ENCODE peak calls at places on chromosomes 3 and 15, in seven cellular contexts. Z is tibial artery, E is keratinocyte, V is psoas muscle, M is SJSA1, S is body of pancreas, C is osteoblast. O is an unnamed sample.

GRCh38 chr3:193996641-193997089 is 139.3 kb upstream of the HES1 start:
- DNase-seq in M (no peak), E (no peak), C (no peak), S (no peak), Z (no peak), V (no peak), O (no peak)

GRCh38 chr15:80342148-80342547 is 62.0 kb upstream of the ARNT2 start:
- DNase-seq in V (no peak), Z (no peak), M (no peak), E (no peak), C (no peak), S (no peak), O (no peak)

GRCh38 chr15:35740761-35741160 is 194.8 kb upstream of the DPH6 start:
- DNase-seq in S (no peak), C (no peak), Z (no peak), V (no peak), E (no peak), M (no peak), O (no peak)

GRCh38 chr15:39434126-39434525 is 146.8 kb upstream of the THBS1 start:
- DNase-seq in Z (no peak), M (no peak), C (no peak), V (no peak), E (no peak), S (no peak), O (no peak)

GRCh38 chr3:50333744-50334328 is 5.8 kb upstream of the TUSC2 start:
- DNase-seq in V (peak; percentile 71), C (peak; percentile 97), S (no peak), Z (peak; percentile 59), E (no peak), M (no peak), O (peak; percentile 81)

GRCh38 chr3:129481783-129482332 is 41.8 kb downstream of the IFT122 start:
- DNase-seq in E (peak; percentile 35), C (peak; percentile 74), V (peak; percentile 76), S (peak; percentile 19), Z (peak; percentile 73), M (no peak), O (peak; percentile 89)

GRCh38 chr3:52518723-52519444 is 14.8 kb downstream of the NT5DC2 start:
- DNase-seq in V (peak; percentile 76), E (no peak), Z (no peak), M (no peak), C (peak; percentile 91), S (no peak), O (no peak)

GRCh38 chr3:46280105-46280797 is 38.0 kb downstream of the CCR3 start:
- DNase-seq in V (no peak), S (peak; percentile 26), Z (no peak), M (peak; percentile 15), E (peak; percentile 54), C (no peak), O (no peak)

GRCh38 chr3:157531301-157531660 is 28.1 kb upstream of the VEPH1 start:
- DNase-seq in M (no peak), C (no peak), E (no peak), S (no peak), Z (no peak), V (no peak), O (no peak)

GRCh38 chr15:78979456-78980320 is 34.8 kb upstream of the CTSH start:
- DNase-seq in C (peak; percentile 90), M (peak; percentile 48), E (peak; percentile 49), V (no peak), S (peak; percentile 84), Z (peak; percentile 38), O (peak; percentile 68)

GRCh38 chr3:60178931-60179653 is 1072.2 kb downstream of the FHIT start:
- DNase-seq in M (no peak), V (no peak), E (no peak), Z (no peak), C (no peak), S (no peak), O (no peak)

GRCh38 chr3:17645074-17645698 is 97.2 kb downstream of the TBC1D5 start:
- DNase-seq in C (no peak), Z (no peak), S (peak; percentile 66), M (peak; percentile 26), V (no peak), E (no peak), O (no peak)

GRCh38 chr15:29911705-29912104 is 89.4 kb upstream of the TJP1 start:
- DNase-seq in M (no peak), Z (no peak), C (no peak), V (no peak), S (no peak), E (no peak), O (no peak)

GRCh38 chr15:79682285-79682684 is 214.5 kb downstream of the MTHFS start:
- DNase-seq in S (peak; percentile 41), M (peak; percentile 31), C (peak; percentile 86), Z (no peak), E (no peak), V (no peak), O (peak; percentile 59)

GRCh38 chr3:27575509-27575908 is 91.3 kb upstream of the SLC4A7 start:
- DNase-seq in C (no peak), E (no peak), Z (no peak), M (no peak), S (no peak), V (no peak), O (no peak)

GRCh38 chr3:111859974-111860859 is 1.2 kb downstream of the PHLDB2 start:
- DNase-seq in S (peak; percentile 84), E (no peak), Z (peak; percentile 87), C (peak; percentile 79), M (peak; percentile 86), V (peak; percentile 78), O (peak; percentile 73)

GRCh38 chr3:111862974-111863373 is 3.9 kb downstream of the PHLDB2 start:
- DNase-seq in S (no peak), Z (no peak), V (no peak), M (no peak), E (no peak), C (no peak), O (no peak)

GRCh38 chr3:111863942-111864341 is 4.9 kb downstream of the PHLDB2 start:
- DNase-seq in Z (no peak), M (no peak), E (no peak), C (peak; percentile 63), V (no peak), S (no peak), O (no peak)

GRCh38 chr3:111861396-111861795 is 2.3 kb downstream of the PHLDB2 start:
- DNase-seq in C (peak; percentile 52), M (no peak), E (no peak), V (no peak), Z (no peak), S (no peak), O (no peak)

GRCh38 chr3:111862415-111862814 is 3.4 kb downstream of the PHLDB2 start:
- DNase-seq in Z (no peak), E (no peak), S (no peak), C (no peak), M (no peak), V (no peak), O (no peak)
- H3K4me1 ChIP-seq in Z (peaks cover 46% of the 10 kb centered on the region), E (peaks cover 47% of the 10 kb centered on the region), S (peaks cover 47% of the 10 kb centered on the region), C (peaks cover 43% of the 10 kb centered on the region), M (peaks cover 50% of the 10 kb centered on the region), V (no peaks in the 10 kb centered on the region), O (peaks cover 14% of the 10 kb centered on the region)

DNA sequence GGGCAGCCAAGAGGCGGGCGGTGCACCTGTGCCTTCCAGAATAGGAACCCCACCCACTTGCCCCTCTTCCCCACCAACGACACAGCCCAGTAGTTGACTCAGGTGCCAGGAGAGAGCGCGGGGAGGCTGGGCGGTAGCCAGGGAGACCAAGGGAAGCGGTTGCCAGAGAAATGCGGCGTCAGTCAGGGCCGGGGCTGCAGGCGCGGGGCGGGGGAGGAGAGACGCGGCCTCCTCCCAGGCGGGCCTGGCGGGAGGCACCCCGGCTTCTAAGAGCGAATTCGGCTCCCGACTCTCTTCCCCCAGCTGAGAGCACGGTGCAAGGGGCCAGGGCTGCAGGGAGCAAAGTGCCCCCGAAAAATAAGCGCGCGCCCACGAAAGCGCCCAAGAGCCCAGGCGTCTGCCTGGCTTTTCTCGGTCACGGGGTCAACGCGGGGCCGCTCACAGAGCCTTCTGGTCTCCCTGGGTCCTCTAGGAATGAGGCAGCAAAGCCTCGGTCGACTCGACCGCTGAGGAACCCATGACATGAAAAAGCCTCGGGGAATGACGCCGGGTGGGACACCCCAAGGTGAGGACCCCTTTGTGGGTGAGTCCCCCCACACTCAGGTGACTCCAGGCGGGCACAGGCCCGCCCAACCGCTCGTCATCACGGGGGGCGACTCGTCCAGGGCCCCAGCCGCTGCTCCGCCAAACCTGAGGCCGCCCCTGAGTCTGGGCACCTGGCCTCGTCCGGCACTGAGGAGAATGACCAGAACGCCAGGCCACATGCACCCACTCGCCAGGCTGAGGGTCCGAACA is 716 bp downstream of the CPEB1 start:
- DNase-seq in C (no peak), Z (no peak), E (no peak), S (peak; percentile 38), M (no peak), V (peak; percentile 53), O (peak; percentile 55)
- H3K27me3 ChIP-seq in C (peaks cover 53% of the 10 kb centered on the region), Z (peaks cover 36% of the 10 kb centered on the region), E (peaks cover 59% of the 10 kb centered on the region), S (no peaks in the 10 kb centered on the region), M (peaks cover 24% of the 10 kb centered on the region), V (peaks cover 86% of the 10 kb centered on the region), O (no peaks in the 10 kb centered on the region)

GRCh38 chr3:171270541-171270940 is 189.7 kb downstream of the TNIK start:
- DNase-seq in V (no peak), Z (no peak), M (no peak), C (no peak), S (no peak), E (no peak), O (no peak)

GRCh38 chr3:171268677-171269076 is 191.5 kb downstream of the TNIK start:
- DNase-seq in C (no peak), E (no peak), V (no peak), M (no peak), Z (no peak), S (no peak), O (no peak)

GRCh38 chr3:171267089-171267488 is 193.1 kb downstream of the TNIK start:
- DNase-seq in S (no peak), Z (no peak), V (no peak), C (no peak), E (no peak), M (no peak), O (no peak)

GRCh38 chr3:171266034-171266805 is 194.0 kb downstream of the TNIK start:
- DNase-seq in V (no peak), M (no peak), E (no peak), C (no peak), Z (no peak), S (no peak), O (no peak)

GRCh38 chr3:171269557-171269956 is 190.6 kb downstream of the TNIK start:
- DNase-seq in Z (no peak), M (no peak), C (no peak), V (no peak), S (no peak), E (no peak), O (no peak)
- H3K4me1 ChIP-seq in Z (peaks cover 12% of the 10 kb centered on the region), M (no peaks in the 10 kb centered on the region), C (no peaks in the 10 kb centered on the region), V (peaks cover 36% of the 10 kb centered on the region), S (peaks cover 10% of the 10 kb centered on the region), E (no peaks in the 10 kb centered on the region), O (peaks cover 4% of the 10 kb centered on the region)

DNA sequence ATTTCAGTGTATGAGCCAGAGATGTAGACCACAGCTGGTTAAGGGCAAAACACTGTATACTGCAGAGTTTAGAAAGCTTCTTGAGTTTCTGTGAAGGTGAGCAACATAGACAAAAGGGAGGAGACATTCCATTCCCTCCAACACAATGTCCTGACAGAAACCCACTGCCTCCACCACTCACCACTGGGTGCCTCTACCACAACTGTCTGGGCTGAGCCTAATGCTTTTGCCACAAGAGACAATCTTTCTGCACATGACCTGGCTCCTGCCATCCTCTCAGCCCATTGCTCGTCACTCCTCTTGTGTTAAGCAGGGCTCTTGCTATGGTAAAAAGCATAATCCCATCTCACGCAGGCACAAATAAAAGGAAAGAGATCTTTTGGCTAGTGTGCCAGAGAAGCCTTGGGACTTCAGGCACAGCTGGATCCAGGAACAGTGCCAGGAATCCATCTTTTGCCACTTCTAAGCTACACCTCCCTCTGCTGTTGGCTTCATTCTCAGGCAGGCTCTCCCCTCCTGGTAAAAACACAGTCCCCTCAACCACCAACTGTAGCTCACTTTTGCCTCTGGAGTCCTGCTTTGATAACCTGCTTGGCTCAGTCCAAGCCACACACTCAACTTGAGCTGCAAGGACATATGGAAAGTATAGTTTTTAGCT is 140.6 kb upstream of the PRR20G start:
- DNase-seq in Z (no peak), V (no peak), C (no peak), S (no peak), M (no peak), E (no peak), O (no peak)
- H3K27me3 ChIP-seq in Z (peaks cover 57% of the 10 kb centered on the region), V (peaks cover 63% of the 10 kb centered on the region), C (peaks cover 48% of the 10 kb centered on the region), S (no peaks in the 10 kb centered on the region), M (peaks cover 26% of the 10 kb centered on the region), E (peaks cover 39% of the 10 kb centered on the region), O (no peaks in the 10 kb centered on the region)